ENCODE peak calls at places on chromosomes 3 and 15, in four cellular contexts. T, D, I and S are unnamed samples.

GRCh38 chr3:150371741-150372254 is 36.3 kb upstream of the TSC22D2 start:
- DNase-seq in T (peak), D (peak), I (no peak), S (peak)

GRCh38 chr15:41494190-41494921 is 682 bp downstream of the ITPKA start:
- DNase-seq in T (peak), D (peak), I (no peak), S (peak)

GRCh38 chr3:9806688-9807589 is 3.1 kb upstream of the TTLL3 start:
- DNase-seq in T (no peak), D (no peak), I (no peak), S (no peak)

GRCh38 chr3:66442254-66443249 is 58.3 kb downstream of the LRIG1 start:
- DNase-seq in T (no peak), D (peak), I (no peak), S (no peak)

GRCh38 chr3:49903451-49904424 is at the start of gene MST1R:
- DNase-seq in T (peak), D (peak), I (peak), S (peak)

GRCh38 chr3:78721771-78722543 is 1045.8 kb downstream of the ROBO1 start:
- DNase-seq in T (no peak), D (no peak), I (no peak), S (no peak)

GRCh38 chr3:63981980-63982379 is 41.3 kb downstream of the PSMD6 start:
- DNase-seq in T (no peak), D (no peak), I (no peak), S (no peak)

GRCh38 chr3:155370198-155370597 is 76.7 kb upstream of the STRIT1 start:
- DNase-seq in T (no peak), D (no peak), I (no peak), S (no peak)

GRCh38 chr15:71052356-71052755 is 62.9 kb upstream of the THSD4 start:
- DNase-seq in T (no peak), D (no peak), I (no peak), S (no peak)

GRCh38 chr15:94040523-94041248 is 190.7 kb upstream of the MCTP2 start:
- DNase-seq in T (no peak), D (no peak), I (no peak), S (no peak)

GRCh38 chr3:55746808-55747413 is 259.8 kb upstream of the WNT5A start:
- DNase-seq in T (no peak), D (no peak), I (no peak), S (no peak)

GRCh38 chr3:35393916-35394315 is 245.4 kb upstream of the ARPP21 start:
- DNase-seq in T (no peak), D (no peak), I (no peak), S (no peak)

GRCh38 chr3:16233806-16234205 is 30.9 kb downstream of the DPH3 start:
- DNase-seq in T (no peak), D (no peak), I (no peak), S (no peak)

GRCh38 chr15:95620934-95621579 is 709.4 kb upstream of the NR2F2 start:
- DNase-seq in T (no peak), D (no peak), I (peak), S (no peak)

GRCh38 chr3:71397046-71397445 is 186.5 kb downstream of the FOXP1 start:
- DNase-seq in T (peak), D (peak), I (no peak), S (peak)

GRCh38 chr15:48025118-48025517 is 95.7 kb upstream of the SLC24A5 start:
- DNase-seq in T (no peak), D (no peak), I (no peak), S (no peak)

GRCh38 chr3:197345381-197345780 is 47.0 kb upstream of the DLG1 start:
- DNase-seq in T (no peak), D (no peak), I (no peak), S (no peak)
- TF ChIP-seq TARDBP in T (no peak), D (no peak), I (no peak), S (no peak)

GRCh38 chr15:72864681-72865080 is 81.1 kb upstream of the ADPGK start:
- DNase-seq in T (no peak), D (no peak), I (no peak), S (no peak)
- TF ChIP-seq FOXK2 in T (no peak), D (no peak), I (no peak), S (no peak)

GRCh38 chr3:5093786-5094185 is 28.3 kb upstream of the ARL8B start:
- DNase-seq in T (no peak), D (no peak), I (no peak), S (no peak)

GRCh38 chr3:5095879-5096278 is 26.2 kb upstream of the ARL8B start:
- DNase-seq in T (no peak), D (no peak), I (no peak), S (no peak)

GRCh38 chr3:5096368-5096767 is 25.7 kb upstream of the ARL8B start:
- DNase-seq in T (no peak), D (no peak), I (no peak), S (no peak)

GRCh38 chr3:5090197-5090596 is 31.9 kb upstream of the ARL8B start:
- DNase-seq in T (no peak), D (no peak), I (no peak), S (no peak)

GRCh38 chr3:5092018-5092417 is 30.1 kb upstream of the ARL8B start:
- DNase-seq in T (no peak), D (peak), I (no peak), S (no peak)
- TF ChIP-seq TARDBP in T (no peak), D (no peak), I (no peak), S (no peak)

DNA sequence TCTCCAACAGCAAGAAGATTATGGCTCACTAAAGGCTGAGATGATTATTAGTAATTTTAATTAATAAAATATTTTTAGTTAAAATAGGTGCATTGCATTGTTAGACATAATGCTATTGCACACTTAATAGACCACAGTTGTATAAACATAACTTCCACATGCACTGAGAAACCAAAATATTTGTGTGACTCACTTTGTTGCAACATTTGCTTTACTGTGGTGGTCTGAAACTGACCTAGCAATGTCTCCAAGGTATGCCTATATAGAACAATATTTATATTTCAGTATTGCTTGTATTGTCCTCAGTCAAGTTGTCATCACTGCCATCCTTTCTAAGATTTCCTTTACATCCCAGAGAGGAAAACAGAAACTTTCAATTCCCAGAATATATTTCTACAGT is 1215.2 kb downstream of the SI start:
- DNase-seq in T (no peak), D (no peak), I (no peak), S (no peak)
- TF ChIP-seq FOXK2 in T (no peak), D (no peak), I (no peak), S (no peak)

GRCh38 chr3:128557531-128558280 is 64.7 kb upstream of the GATA2 start:
- DNase-seq in T (no peak), D (no peak), I (no peak), S (no peak)

GRCh38 chr3:128561504-128561903 is 68.5 kb upstream of the GATA2 start:
- DNase-seq in T (no peak), D (no peak), I (no peak), S (no peak)

GRCh38 chr3:128559486-128560225 is 66.7 kb upstream of the GATA2 start:
- DNase-seq in T (no peak), D (no peak), I (no peak), S (no peak)

GRCh38 chr3:128563439-128563838 is 70.4 kb upstream of the GATA2 start:
- DNase-seq in T (no peak), D (no peak), I (no peak), S (no peak)

GRCh38 chr3:128560768-128561167 is 67.8 kb upstream of the GATA2 start:
- DNase-seq in T (no peak), D (no peak), I (no peak), S (no peak)
- TF ChIP-seq TARDBP in T (no peak), D (no peak), I (no peak), S (no peak)

GRCh38 chr3:110579841-110580550 is 491.6 kb upstream of the NECTIN3 start:
- DNase-seq in T (no peak), D (no peak), I (no peak), S (no peak)

GRCh38 chr3:110589381-110589780 is 482.2 kb upstream of the NECTIN3 start:
- DNase-seq in T (no peak), D (no peak), I (no peak), S (no peak)

GRCh38 chr3:110577856-110578255 is 493.8 kb upstream of the NECTIN3 start:
- DNase-seq in T (no peak), D (no peak), I (no peak), S (no peak)

GRCh38 chr3:110583373-110583935 is 488.2 kb upstream of the NECTIN3 start:
- DNase-seq in T (no peak), D (peak), I (no peak), S (no peak)
- TF ChIP-seq FOXK2 in T (no peak), D (no peak), I (no peak), S (no peak)

GRCh38 chr3:186303985-186304384 is 58.0 kb downstream of the DGKG start:
- DNase-seq in T (no peak), D (no peak), I (no peak), S (no peak)
- TF ChIP-seq TARDBP in T (no peak), D (no peak), I (no peak), S (no peak)

GRCh38 chr3:60636846-60637245 is 614.4 kb downstream of the FHIT start:
- DNase-seq in T (no peak), D (no peak), I (no peak), S (no peak)
- TF ChIP-seq FOXK2 in T (no peak), D (no peak), I (no peak), S (no peak)